ENCODE peak calls at places on chromosomes 16 and 17, in five cellular contexts. E is nephron progenitor cell; R is stimulated activated CD8-positive, alpha-beta memory T cell treated with anti-CD3 and anti-CD28 coated beads, Interleukin-4, amount 100 ng/mL, for 1 hour; P is central memory CD4-positive, alpha-beta T cell; X is activated CD4-positive, alpha-beta T cell treated with anti-CD3 and anti-CD28 coated beads for 36 hours. K is an unnamed sample.

GRCh38 chr16:16048904-16049582 is 99.6 kb downstream of the ABCC1 start:
- DNase-seq in E (no peak), R (no peak), P (no peak), X (no peak), K (no peak)

GRCh38 chr17:18230288-18231141 is 5.1 kb downstream of the LLGL1 start:
- DNase-seq in E (no peak), R (no peak), P (no peak), X (no peak), K (no peak)

GRCh38 chr17:57989011-57989345 is 924 bp upstream of the VEZF1 start:
- DNase-seq in E (no peak), R (no peak), P (no peak), X (no peak), K (no peak)

GRCh38 chr16:57367111-57367752 is 5.1 kb upstream of the CX3CL1 start:
- DNase-seq in E (no peak), R (no peak), P (no peak), X (no peak), K (no peak)

GRCh38 chr16:19690196-19690595 is 27.8 kb downstream of the KNOP1 start:
- DNase-seq in E (no peak), R (no peak), P (no peak), X (no peak), K (no peak)

GRCh38 chr16:19991614-19992013 is 82.1 kb downstream of the GPR139 start:
- DNase-seq in E (no peak), R (no peak), P (no peak), X (no peak), K (no peak)

GRCh38 chr17:69757794-69758430 is 317.1 kb upstream of the KCNJ16 start:
- DNase-seq in E (no peak), R (no peak), P (no peak), X (no peak), K (no peak)

GRCh38 chr17:41107941-41108445 is 2.8 kb downstream of the KRTAP4-9 start:
- DNase-seq in E (no peak), R (no peak), P (no peak), X (no peak), K (no peak)

GRCh38 chr17:1707107-1707506 is 3.1 kb downstream of the TLCD2 start:
- DNase-seq in E (no peak), R (no peak), P (peak), X (no peak), K (no peak)

GRCh38 chr17:35428229-35428628 is 4.1 kb downstream of the SLFN12 start:
- DNase-seq in E (no peak), R (no peak), P (no peak), X (no peak), K (no peak)

GRCh38 chr16:15572329-15573001 is 70.5 kb downstream of the MARF1 start:
- DNase-seq in E (no peak), R (no peak), P (no peak), X (peak), K (no peak)

GRCh38 chr16:84181144-84181915 is 5.5 kb downstream of the TAF1C start:
- DNase-seq in E (no peak), R (no peak), P (no peak), X (no peak), K (no peak)

GRCh38 chr17:28385037-28385797 is 13.7 kb downstream of the SARM1 start:
- DNase-seq in E (no peak), R (no peak), P (no peak), X (peak), K (no peak)

GRCh38 chr17:14301761-14302401 is 1.0 kb downstream of the HS3ST3B1 start:
- DNase-seq in E (no peak), R (no peak), P (peak), X (peak), K (no peak)

GRCh38 chr17:4162775-4163498 is 19.9 kb downstream of the CYB5D2 start:
- DNase-seq in E (no peak), R (no peak), P (no peak), X (no peak), K (no peak)

GRCh38 chr16:8941718-8942344 is 21.9 kb downstream of the USP7 start:
- DNase-seq in E (no peak), R (no peak), P (no peak), X (no peak), K (no peak)

GRCh38 chr16:56262148-56262878 is 71.0 kb downstream of the GNAO1 start:
- DNase-seq in E (no peak), R (no peak), P (peak), X (peak), K (no peak)

K was measured in H1.